ENCODE peak calls at places on chromosomes 12 and 14, in four cellular contexts. Q is NB4, X is tibial nerve, L is foreskin melanocyte. D is an unnamed sample.

GRCh38 chr14:65210827-65211192 is 108.5 kb upstream of the MAX start:
- DNase-seq in Q (no peak), X (no peak), L (no peak), D (no peak)

GRCh38 chr12:122437656-122438121 is 15.2 kb upstream of the CLIP1 start:
- DNase-seq in Q (no peak), X (no peak), L (no peak), D (no peak)

GRCh38 chr12:39426636-39427245 is 16.2 kb downstream of the KIF21A start:
- DNase-seq in Q (no peak), X (no peak), L (no peak), D (no peak)

GRCh38 chr12:71312767-71313375 is 126.7 kb upstream of the LGR5 start:
- DNase-seq in Q (no peak), X (no peak), L (no peak), D (no peak)

GRCh38 chr12:50103767-50104321 is at the start of gene GPD1:
- DNase-seq in Q (no peak), X (no peak), L (no peak), D (no peak)

GRCh38 chr14:104931771-104932675 is 7.3 kb downstream of the PLD4 start:
- DNase-seq in Q (no peak), X (no peak), L (no peak), D (no peak)

GRCh38 chr14:76537912-76538647 is 162.1 kb downstream of the ESRRB start:
- DNase-seq in Q (no peak), X (no peak), L (no peak), D (no peak)

GRCh38 chr12:28795306-28795705 is 353.8 kb upstream of the FAR2 start:
- DNase-seq in Q (no peak), X (no peak), L (peak), D (no peak)

GRCh38 chr12:128025856-128026255 is 241.1 kb upstream of the TMEM132C start:
- DNase-seq in Q (no peak), X (no peak), L (no peak), D (no peak)

GRCh38 chr12:88325076-88325827 is 183.1 kb downstream of the TMTC3 start:
- DNase-seq in Q (no peak), X (no peak), L (peak), D (no peak)

GRCh38 chr14:99737451-99737951 is 53.4 kb downstream of the CYP46A1 start:
- DNase-seq in Q (no peak), X (no peak), L (no peak), D (no peak)

GRCh38 chr14:79583738-79584405 is 627.4 kb downstream of the DIO2 start:
- DNase-seq in Q (no peak), X (no peak), L (no peak), D (no peak)

GRCh38 chr12:17235996-17236395 is 630.0 kb upstream of the LMO3 start:
- DNase-seq in Q (no peak), X (no peak), L (no peak), D (no peak)

GRCh38 chr12:109539508-109539907 is 33.8 kb downstream of the MMAB start:
- DNase-seq in Q (no peak), X (no peak), L (no peak), D (no peak)

GRCh38 chr12:110135012-110135411 is 10.9 kb downstream of the IFT81 start:
- DNase-seq in Q (peak), X (no peak), L (no peak), D (no peak)

GRCh38 chr14:65860956-65861631 is 448.6 kb downstream of the FUT8 start:
- DNase-seq in Q (no peak), X (no peak), L (no peak), D (no peak)

GRCh38 chr12:110330544-110330943 is 49.5 kb downstream of the ATP2A2 start:
- DNase-seq in Q (peak), X (no peak), L (no peak), D (peak)

GRCh38 chr12:49347307-49348237 is 884 bp downstream of the DNAJC22 start:
- DNase-seq in Q (peak), X (peak), L (peak), D (peak)

GRCh38 chr14:22972313-22972930 is 9.9 kb downstream of the AJUBA start:
- DNase-seq in Q (no peak), X (no peak), L (no peak), D (no peak)

GRCh38 chr14:85531141-85531593 is 1.2 kb downstream of the FLRT2 start:
- DNase-seq in Q (no peak), X (peak), L (no peak), D (no peak)

GRCh38 chr12:106418970-106419369 is 61.4 kb downstream of the POLR3B start:
- DNase-seq in Q (no peak), X (no peak), L (no peak), D (no peak)

GRCh38 chr12:53380797-53381738 is 1.1 kb downstream of the SP1 start:
- DNase-seq in Q (peak), X (no peak), L (no peak), D (peak)

GRCh38 chr14:92578511-92578910 is 64.9 kb downstream of the RIN3 start:
- DNase-seq in Q (no peak), X (no peak), L (peak), D (no peak)

GRCh38 chr12:11577658-11578260 is 71.7 kb upstream of the ETV6 start:
- DNase-seq in Q (no peak), X (no peak), L (no peak), D (no peak)

GRCh38 chr12:6452908-6453630 is 1.2 kb downstream of the TAPBPL start:
- DNase-seq in Q (no peak), X (no peak), L (no peak), D (no peak)

GRCh38 chr12:45730842-45731336 is 1.4 kb downstream of the ARID2 start:
- DNase-seq in Q (peak), X (peak), L (no peak), D (peak)

GRCh38 chr14:91381801-91382670 is 35.6 kb downstream of the CCDC88C start:
- DNase-seq in Q (no peak), X (no peak), L (no peak), D (no peak)

GRCh38 chr14:22803575-22803974 is 11.7 kb downstream of the SLC7A7 start:
- DNase-seq in Q (no peak), X (no peak), L (no peak), D (no peak)

D was measured in Kasumi-1.